ENCODE peak calls at places on chromosomes 1 and 21, in five cellular contexts. One of them, this sample, is unnamed.
A peak's percentile ranks its signal among the peaks of the same experiment; 100 is the strongest.

GRCh38 chr1:235843458-235843857 is 23.2 kb downstream of the LYST start:
- DNase-seq in GDM1: no peak
- DNase-seq in left ventricle myocardium superior: no peak
- DNase-seq in GM13976: peak; percentile 18
- DNase-seq in tibial artery: no peak
- DNase-seq in this sample: peak; percentile 34

GRCh38 chr1:235424092-235424491 is 56.9 kb downstream of the TBCE start:
- DNase-seq in left ventricle myocardium superior: no peak
- DNase-seq in tibial artery: no peak
- DNase-seq in GM13976: no peak
- DNase-seq in GDM1: no peak
- DNase-seq in this sample: no peak

GRCh38 chr1:37169743-37170275 is 135.5 kb upstream of the GRIK3 start:
- DNase-seq in GM13976: no peak
- DNase-seq in tibial artery: no peak
- DNase-seq in GDM1: no peak
- DNase-seq in left ventricle myocardium superior: no peak
- DNase-seq in this sample: no peak

GRCh38 chr21:37555672-37556261 is 189.2 kb downstream of the DYRK1A start:
- DNase-seq in GM13976: no peak
- DNase-seq in tibial artery: no peak
- DNase-seq in left ventricle myocardium superior: peak; percentile 69
- DNase-seq in GDM1: no peak
- DNase-seq in this sample: no peak

GRCh38 chr1:228344631-228345072 is 62.0 kb downstream of the TRIM11 start:
- DNase-seq in GDM1: no peak
- DNase-seq in left ventricle myocardium superior: no peak
- DNase-seq in tibial artery: peak; percentile 7
- DNase-seq in GM13976: no peak
- DNase-seq in this sample: no peak

GRCh38 chr1:116806245-116806644 is 52.0 kb downstream of the CD2 start:
- DNase-seq in GM13976: no peak
- DNase-seq in tibial artery: no peak
- DNase-seq in left ventricle myocardium superior: no peak
- DNase-seq in GDM1: no peak
- DNase-seq in this sample: peak; percentile 18

GRCh38 chr1:53107090-53107489 is 35.3 kb downstream of the SLC1A7 start:
- DNase-seq in GM13976: no peak
- DNase-seq in GDM1: no peak
- DNase-seq in left ventricle myocardium superior: no peak
- DNase-seq in tibial artery: no peak
- DNase-seq in this sample: no peak

GRCh38 chr1:202045699-202046098 is 35.3 kb downstream of the ELF3 start:
- DNase-seq in left ventricle myocardium superior: no peak
- DNase-seq in GM13976: no peak
- DNase-seq in GDM1: no peak
- DNase-seq in tibial artery: no peak
- DNase-seq in this sample: no peak

GRCh38 chr1:3186526-3186921 is 117.5 kb downstream of the PRDM16 start:
- DNase-seq in left ventricle myocardium superior: peak; percentile 85
- DNase-seq in tibial artery: peak; percentile 95
- DNase-seq in GDM1: no peak
- DNase-seq in GM13976: no peak
- DNase-seq in this sample: no peak

GRCh38 chr21:45719177-45719802 is 75.8 kb downstream of the PCBP3 start:
- DNase-seq in left ventricle myocardium superior: no peak
- DNase-seq in GDM1: no peak
- DNase-seq in tibial artery: no peak
- DNase-seq in GM13976: no peak
- DNase-seq in this sample: no peak

GRCh38 chr1:115356356-115356755 is 18.3 kb upstream of the NGF start:
- DNase-seq in tibial artery: no peak
- DNase-seq in GDM1: no peak
- DNase-seq in left ventricle myocardium superior: no peak
- DNase-seq in GM13976: no peak
- DNase-seq in this sample: no peak

GRCh38 chr1:157770442-157771043 is 6.4 kb downstream of the FCRL2 start:
- DNase-seq in left ventricle myocardium superior: no peak
- DNase-seq in GDM1: no peak
- DNase-seq in GM13976: no peak
- DNase-seq in tibial artery: no peak
- DNase-seq in this sample: no peak

GRCh38 chr1:32406629-32407111 is 12.4 kb upstream of the BSDC1 start:
- DNase-seq in left ventricle myocardium superior: no peak
- DNase-seq in GDM1: no peak
- DNase-seq in tibial artery: no peak
- DNase-seq in GM13976: no peak
- DNase-seq in this sample: no peak

GRCh38 chr1:31977361-31978131 is 36.1 kb upstream of the KHDRBS1 start:
- DNase-seq in GDM1: peak; percentile 24
- DNase-seq in GM13976: peak; percentile 50
- DNase-seq in tibial artery: no peak
- DNase-seq in left ventricle myocardium superior: no peak
- DNase-seq in this sample: peak; percentile 45

GRCh38 chr1:67831850-67832513 is 1.3 kb downstream of the GNG12 start:
- DNase-seq in tibial artery: peak; percentile 72
- DNase-seq in GM13976: peak; percentile 41
- DNase-seq in left ventricle myocardium superior: peak; percentile 71
- DNase-seq in GDM1: no peak
- DNase-seq in this sample: peak; percentile 24

GRCh38 chr1:6833804-6834203 is 48.5 kb downstream of the CAMTA1 start:
- DNase-seq in GDM1: no peak
- DNase-seq in left ventricle myocardium superior: no peak
- DNase-seq in GM13976: no peak
- DNase-seq in tibial artery: no peak
- DNase-seq in this sample: no peak

GRCh38 chr1:196405839-196406238 is 202.4 kb downstream of the KCNT2 start:
- DNase-seq in left ventricle myocardium superior: no peak
- DNase-seq in GDM1: no peak
- DNase-seq in GM13976: no peak
- DNase-seq in tibial artery: no peak
- DNase-seq in this sample: no peak

GRCh38 chr1:100616121-100616621 is 78.2 kb downstream of the GPR88 start:
- DNase-seq in GM13976: no peak
- DNase-seq in tibial artery: no peak
- DNase-seq in GDM1: no peak
- DNase-seq in left ventricle myocardium superior: no peak
- DNase-seq in this sample: no peak

GRCh38 chr1:248748211-248748610 is 7.3 kb downstream of the LYPD8 start:
- DNase-seq in left ventricle myocardium superior: no peak
- DNase-seq in GDM1: no peak
- DNase-seq in tibial artery: no peak
- DNase-seq in GM13976: no peak
- DNase-seq in this sample: no peak

GRCh38 chr1:114274621-114275317 is 121.1 kb upstream of the SYT6 start:
- DNase-seq in tibial artery: no peak
- DNase-seq in GM13976: no peak
- DNase-seq in GDM1: peak; percentile 11
- DNase-seq in left ventricle myocardium superior: no peak
- DNase-seq in this sample: no peak

GRCh38 chr21:45580576-45581321 is 38.5 kb upstream of the SLC19A1 start:
- DNase-seq in tibial artery: no peak
- DNase-seq in GM13976: peak; percentile 24
- DNase-seq in left ventricle myocardium superior: no peak
- DNase-seq in GDM1: no peak
- DNase-seq in this sample: no peak

GRCh38 chr1:47793563-47793962 is 203.6 kb downstream of the TRABD2B start:
- DNase-seq in left ventricle myocardium superior: no peak
- DNase-seq in GDM1: no peak
- DNase-seq in tibial artery: no peak
- DNase-seq in GM13976: no peak
- DNase-seq in this sample: no peak